ENCODE peak calls at places on chromosome 16, in nine cellular contexts. Z, M, B, W, K, X, F, O and P are unnamed samples.

GRCh38 chr16:85557083-85557975 is 55.8 kb upstream of the GSE1 start:
- DNase-seq in O (peak), W (peak), B (no peak), K (peak), X (peak), Z (no peak), M (no peak), F (peak), P (no peak)

GRCh38 chr16:89037261-89038152 is 56.1 kb upstream of the ACSF3 start:
- DNase-seq in F (peak), W (peak), O (peak), Z (no peak), K (peak), X (peak), B (peak), M (peak), P (no peak)

GRCh38 chr16:12162586-12162985 is 186.1 kb downstream of the SNX29 start:
- DNase-seq in W (no peak), F (no peak), X (no peak), M (no peak), B (no peak), O (no peak), K (no peak), Z (no peak), P (no peak)

GRCh38 chr16:21656795-21657768 is 4.7 kb upstream of the IGSF6 start:
- DNase-seq in X (peak), O (no peak), K (peak), Z (no peak), B (peak), W (peak), M (no peak), F (no peak), P (no peak)

GRCh38 chr16:85847036-85847435 is 47.5 kb downstream of the COX4I1 start:
- DNase-seq in M (no peak), F (no peak), B (no peak), W (no peak), X (no peak), O (no peak), K (no peak), Z (no peak), P (no peak)

GRCh38 chr16:9054460-9054859 is 37.0 kb upstream of the HAPSTR1 start:
- DNase-seq in M (no peak), O (no peak), K (no peak), W (no peak), B (peak), F (no peak), X (no peak), Z (no peak), P (no peak)

GRCh38 chr16:5875416-5875815 is 777.8 kb upstream of the EEF2KMT start:
- DNase-seq in X (no peak), B (no peak), M (no peak), F (no peak), Z (no peak), K (no peak), W (no peak), O (no peak), P (no peak)

GRCh38 chr16:89456412-89456811 is 33.9 kb downstream of the ANKRD11 start:
- DNase-seq in O (no peak), F (no peak), Z (no peak), K (no peak), X (no peak), W (no peak), B (no peak), M (no peak), P (no peak)

GRCh38 chr16:4053663-4054479 is 62.4 kb downstream of the ADCY9 start:
- DNase-seq in B (peak), M (peak), Z (peak), F (no peak), W (peak), X (no peak), O (no peak), K (peak), P (peak)

GRCh38 chr16:23577493-23577892 is 18.6 kb downstream of the NDUFAB1 start:
- DNase-seq in X (no peak), M (no peak), K (no peak), O (no peak), B (no peak), F (no peak), Z (no peak), W (no peak), P (no peak)

GRCh38 chr16:12087901-12088364 is 111.4 kb downstream of the SNX29 start:
- DNase-seq in K (no peak), X (peak), W (no peak), O (no peak), B (no peak), M (peak), F (peak), Z (no peak), P (no peak)

GRCh38 chr16:11390573-11391495 is 45.6 kb downstream of the RMI2 start:
- DNase-seq in O (no peak), Z (no peak), M (no peak), W (no peak), B (no peak), X (no peak), F (no peak), K (no peak), P (no peak)